ENCODE peak calls at places on chromosomes 1 and 21, in four cellular contexts. Y is HepG2, F is K562, P is SK-N-SH. V is an unnamed sample.

GRCh38 chr1:17662786-17663185 is 92.3 kb upstream of the ACTL8 start:
- DNase-seq in Y (no peak), F (no peak), P (no peak), V (no peak)

GRCh38 chr1:32761253-32761877 is 55.8 kb downstream of the YARS1 start:
- DNase-seq in Y (no peak), F (peak; percentile 80), P (peak; percentile 67), V (peak; percentile 26)

GRCh38 chr21:18387994-18388393 is 15.6 kb downstream of the TMPRSS15 start:
- DNase-seq in Y (no peak), F (no peak), P (no peak), V (no peak)

GRCh38 chr1:8903908-8904650 is 25.6 kb upstream of the ENO1 start:
- DNase-seq in Y (peak; percentile 68), F (no peak), P (peak; percentile 49), V (no peak)

GRCh38 chr21:30337644-30338170 is at the start of gene KRTAP27-1:
- DNase-seq in Y (no peak), F (no peak), P (no peak), V (no peak)

GRCh38 chr1:174999926-175000696 is at the start of gene CACYBP:
- DNase-seq in Y (peak; percentile 29), F (no peak), P (peak; percentile 95), V (no peak)

GRCh38 chr1:233707153-233707905 is 93.4 kb downstream of the KCNK1 start:
- DNase-seq in Y (no peak), F (peak; percentile 89), P (no peak), V (no peak)

GRCh38 chr1:203069028-203069804 is 16.6 kb downstream of the MYOG start:
- DNase-seq in Y (no peak), F (no peak), P (peak; percentile 63), V (no peak)

GRCh38 chr1:226646026-226646869 is 92.8 kb downstream of the ITPKB start:
- DNase-seq in Y (no peak), F (no peak), P (peak; percentile 55), V (no peak)

GRCh38 chr1:165943198-165943597 is 115.8 kb downstream of the UCK2 start:
- DNase-seq in Y (no peak), F (no peak), P (no peak), V (no peak)

DNA sequence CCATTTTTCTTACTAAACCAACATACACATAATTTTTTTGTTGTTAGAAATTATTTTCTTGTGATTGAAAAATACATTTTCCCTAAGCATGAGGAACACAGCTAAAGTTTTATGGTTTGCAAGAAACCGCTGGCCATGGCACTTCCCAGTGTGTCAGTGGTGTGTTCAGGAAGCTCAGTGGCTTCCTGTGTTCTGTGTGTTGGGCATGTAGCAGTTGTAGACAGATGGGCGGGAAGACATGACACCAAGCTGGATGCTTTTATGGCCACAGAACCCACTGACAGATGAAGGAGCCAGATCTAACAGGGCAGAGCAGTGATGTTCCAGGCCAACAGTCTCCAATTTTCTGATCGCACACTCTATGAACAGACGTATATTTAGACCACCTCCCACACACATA is 119.8 kb downstream of the GALNT2 start:
- DNase-seq in Y (no peak), F (no peak), P (no peak), V (no peak)
- TF ChIP-seq NFIC in Y (no peak), F (no peak), P (no peak), V (no peak)

GRCh38 chr1:94316183-94316582 is 78.8 kb upstream of the ARHGAP29 start:
- DNase-seq in Y (peak; percentile 43), F (no peak), P (no peak), V (no peak)

GRCh38 chr1:94315552-94316116 is 78.2 kb upstream of the ARHGAP29 start:
- DNase-seq in Y (peak; percentile 76), F (no peak), P (no peak), V (no peak)

GRCh38 chr1:94317790-94318188 is 80.4 kb upstream of the ARHGAP29 start:
- DNase-seq in Y (peak; percentile 71), F (no peak), P (no peak), V (no peak)

GRCh38 chr1:94318505-94319030 is 81.2 kb upstream of the ARHGAP29 start:
- DNase-seq in Y (no peak), F (no peak), P (no peak), V (no peak)

GRCh38 chr1:94316836-94317789 is 79.7 kb upstream of the ARHGAP29 start:
- DNase-seq in Y (peak; percentile 83), F (no peak), P (no peak), V (no peak)
- TF ChIP-seq NFIC in Y (no peak), F (no peak), P (no peak), V (no peak)

GRCh38 chr1:152026895-152027294 is 9.9 kb downstream of the S100A11 start:
- DNase-seq in Y (no peak), F (no peak), P (no peak), V (no peak)

GRCh38 chr1:152024228-152024627 is 12.6 kb downstream of the S100A11 start:
- DNase-seq in Y (no peak), F (no peak), P (no peak), V (no peak)

GRCh38 chr1:152029937-152030211 is 6.9 kb downstream of the S100A11 start:
- DNase-seq in Y (no peak), F (no peak), P (no peak), V (no peak)

GRCh38 chr1:152034324-152034653 is 2.5 kb downstream of the S100A11 start:
- DNase-seq in Y (peak; percentile 42), F (no peak), P (no peak), V (no peak)

GRCh38 chr1:152029144-152029936 is 7.5 kb downstream of the S100A11 start:
- DNase-seq in Y (no peak), F (no peak), P (no peak), V (no peak)
- TF ChIP-seq NFIC in Y (no peak), F (no peak), P (no peak), V (no peak)

GRCh38 chr1:43267818-43268425 is 1.9 kb upstream of the TMEM125 start:
- DNase-seq in Y (no peak), F (no peak), P (no peak), V (no peak)
- TF ChIP-seq NFIC in Y (no peak), F (no peak), P (no peak), V (no peak)

GRCh38 chr1:87765686-87766085 is 437.0 kb downstream of the LMO4 start:
- DNase-seq in Y (no peak), F (no peak), P (no peak), V (no peak)

GRCh38 chr1:87757700-87758099 is 429.0 kb downstream of the LMO4 start:
- DNase-seq in Y (no peak), F (peak; percentile 3), P (no peak), V (no peak)

GRCh38 chr1:87759420-87759819 is 430.7 kb downstream of the LMO4 start:
- DNase-seq in Y (no peak), F (no peak), P (no peak), V (no peak)

GRCh38 chr1:87763498-87763897 is 434.8 kb downstream of the LMO4 start:
- DNase-seq in Y (no peak), F (no peak), P (no peak), V (no peak)

DNA sequence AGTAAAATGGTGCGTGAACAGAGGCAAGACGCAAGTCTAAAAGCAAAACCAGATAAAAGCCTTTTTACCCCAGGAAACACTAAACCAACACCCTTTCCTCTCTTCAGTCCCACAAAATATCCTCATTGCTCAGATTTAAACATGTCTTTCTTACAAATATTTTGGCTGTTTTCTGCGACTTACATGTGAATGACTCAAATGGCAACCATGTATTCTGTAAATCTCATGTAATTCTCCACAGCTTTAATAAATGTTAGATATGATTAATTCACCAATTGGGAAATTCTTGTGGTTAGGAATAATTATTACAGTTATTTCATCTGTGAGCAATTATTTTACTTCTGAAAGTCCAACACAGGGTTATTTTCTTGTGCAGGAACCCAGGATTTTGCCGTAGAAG is 431.4 kb downstream of the LMO4 start:
- DNase-seq in Y (no peak), F (no peak), P (no peak), V (no peak)
- TF ChIP-seq NFIC in Y (no peak), F (no peak), P (no peak), V (no peak)

GRCh38 chr21:15631342-15631741 is 98.4 kb upstream of the USP25 start:
- DNase-seq in Y (no peak), F (no peak), P (no peak), V (no peak)

GRCh38 chr21:15624646-15625045 is 105.1 kb upstream of the USP25 start:
- DNase-seq in Y (no peak), F (no peak), P (no peak), V (no peak)

GRCh38 chr21:15625363-15625762 is 104.4 kb upstream of the USP25 start:
- DNase-seq in Y (no peak), F (no peak), P (no peak), V (no peak)

GRCh38 chr21:15627823-15628222 is 102.0 kb upstream of the USP25 start:
- DNase-seq in Y (no peak), F (no peak), P (no peak), V (no peak)

DNA sequence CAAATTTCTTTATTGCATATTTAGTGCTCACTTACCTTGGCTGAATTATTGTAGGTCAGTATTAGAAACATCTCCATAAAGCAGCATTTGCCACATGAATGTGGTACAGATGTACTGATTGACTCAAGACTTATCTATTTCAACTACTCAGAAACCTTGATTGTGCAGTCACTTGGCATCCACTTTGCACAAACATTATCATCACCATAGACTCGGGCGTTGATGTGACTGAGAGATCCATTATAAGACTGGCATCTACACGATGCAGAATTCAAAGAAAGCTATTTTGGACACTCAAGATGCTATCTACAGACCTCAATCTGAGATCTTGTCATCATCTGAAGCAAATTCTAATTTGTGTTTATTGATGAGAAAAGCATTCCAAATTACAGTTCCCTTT is 102.8 kb upstream of the USP25 start:
- DNase-seq in Y (no peak), F (no peak), P (no peak), V (no peak)
- TF ChIP-seq NFIC in Y (no peak), F (no peak), P (no peak), V (no peak)

DNA sequence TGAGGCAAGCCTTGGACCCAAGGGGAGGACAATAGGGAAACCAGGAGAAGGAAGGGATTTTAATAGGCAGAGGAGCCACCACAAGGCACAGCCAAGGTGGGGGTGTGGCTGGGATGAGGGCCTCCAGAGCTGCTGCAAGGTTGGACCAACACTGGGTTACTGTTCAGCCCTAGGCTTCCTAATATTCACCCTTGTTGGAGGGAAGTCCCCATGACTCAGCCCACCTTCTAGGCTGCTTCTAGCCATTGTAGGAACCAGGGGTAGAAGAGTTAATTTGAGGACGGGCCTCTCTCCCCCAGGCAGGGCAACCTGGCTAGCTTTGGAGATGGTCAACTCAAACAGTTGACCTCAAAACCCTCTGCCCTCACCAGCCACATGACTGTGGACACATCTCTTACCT is 59.5 kb downstream of the KCNN3 start:
- DNase-seq in Y (no peak), F (no peak), P (no peak), V (no peak)
- TF ChIP-seq NFIC in Y (no peak), F (no peak), P (no peak), V (no peak)